ENCODE peak calls at places on chromosome 22, in eight cellular contexts. One of them, this sample, is unnamed.
A peak's percentile ranks its signal among the peaks of the same experiment; 100 is the strongest.

GRCh38 chr22:41286639-41287091 is 678 bp upstream of the RANGAP1 start:
- DNase-seq in adrenal gland: peak; percentile 61
- DNase-seq in tibial nerve: peak; percentile 16
- DNase-seq in esophagus muscularis mucosa: no peak
- DNase-seq in IMR-90: peak; percentile 38
- DNase-seq in suprapubic skin: no peak
- DNase-seq in esophagus squamous epithelium: no peak
- DNase-seq in A549: peak; percentile 22
- DNase-seq in this sample: no peak

GRCh38 chr22:29938285-29938693 is 55.3 kb downstream of the MTMR3 start:
- DNase-seq in adrenal gland: no peak
- DNase-seq in tibial nerve: no peak
- DNase-seq in esophagus muscularis mucosa: no peak
- DNase-seq in IMR-90: peak; percentile 8
- DNase-seq in suprapubic skin: no peak
- DNase-seq in esophagus squamous epithelium: no peak
- DNase-seq in A549: no peak
- DNase-seq in this sample: no peak

GRCh38 chr22:49784630-49784971 is 43.1 kb downstream of the BRD1 start:
- DNase-seq in adrenal gland: no peak
- DNase-seq in tibial nerve: no peak
- DNase-seq in esophagus muscularis mucosa: no peak
- DNase-seq in IMR-90: no peak
- DNase-seq in suprapubic skin: no peak
- DNase-seq in esophagus squamous epithelium: no peak
- DNase-seq in A549: no peak
- DNase-seq in this sample: no peak

GRCh38 chr22:38706101-38706884 is 549 bp downstream of the GTPBP1 start:
- DNase-seq in adrenal gland: peak; percentile 67
- DNase-seq in tibial nerve: peak; percentile 26
- DNase-seq in esophagus muscularis mucosa: no peak
- DNase-seq in IMR-90: peak; percentile 27
- DNase-seq in suprapubic skin: peak; percentile 78
- DNase-seq in esophagus squamous epithelium: peak; percentile 16
- DNase-seq in A549: no peak
- DNase-seq in this sample: no peak

GRCh38 chr22:33049125-33049729 is 9.0 kb downstream of the SYN3 start:
- DNase-seq in adrenal gland: peak; percentile 87
- DNase-seq in tibial nerve: peak; percentile 74
- DNase-seq in esophagus muscularis mucosa: no peak
- DNase-seq in IMR-90: peak; percentile 67
- DNase-seq in suprapubic skin: peak; percentile 83
- DNase-seq in esophagus squamous epithelium: no peak
- DNase-seq in A549: peak; percentile 69
- DNase-seq in this sample: no peak

GRCh38 chr22:39699631-39700348 is 129.2 kb downstream of the CACNA1I start:
- DNase-seq in adrenal gland: no peak
- DNase-seq in tibial nerve: no peak
- DNase-seq in esophagus muscularis mucosa: no peak
- DNase-seq in IMR-90: no peak
- DNase-seq in suprapubic skin: no peak
- DNase-seq in esophagus squamous epithelium: no peak
- DNase-seq in A549: no peak
- DNase-seq in this sample: no peak

GRCh38 chr22:34122064-34122463 is 201.8 kb upstream of the LARGE1 start:
- DNase-seq in adrenal gland: no peak
- DNase-seq in tibial nerve: no peak
- DNase-seq in esophagus muscularis mucosa: no peak
- DNase-seq in IMR-90: no peak
- DNase-seq in suprapubic skin: no peak
- DNase-seq in esophagus squamous epithelium: no peak
- DNase-seq in A549: no peak
- DNase-seq in this sample: no peak

GRCh38 chr22:39748877-39749276 is 144.7 kb downstream of the ENTHD1 start:
- DNase-seq in adrenal gland: no peak
- DNase-seq in tibial nerve: no peak
- DNase-seq in esophagus muscularis mucosa: no peak
- DNase-seq in IMR-90: peak; percentile 97
- DNase-seq in suprapubic skin: no peak
- DNase-seq in esophagus squamous epithelium: no peak
- DNase-seq in A549: no peak
- DNase-seq in this sample: no peak

GRCh38 chr22:43743131-43743530 is 69.0 kb downstream of the EFCAB6 start:
- DNase-seq in adrenal gland: no peak
- DNase-seq in tibial nerve: no peak
- DNase-seq in esophagus muscularis mucosa: no peak
- DNase-seq in IMR-90: no peak
- DNase-seq in suprapubic skin: no peak
- DNase-seq in esophagus squamous epithelium: no peak
- DNase-seq in A549: no peak
- DNase-seq in this sample: peak; percentile 58

GRCh38 chr22:49351761-49352221 is 475.9 kb downstream of the BRD1 start:
- DNase-seq in adrenal gland: no peak
- DNase-seq in tibial nerve: no peak
- DNase-seq in esophagus muscularis mucosa: no peak
- DNase-seq in IMR-90: no peak
- DNase-seq in suprapubic skin: peak; percentile 35
- DNase-seq in esophagus squamous epithelium: no peak
- DNase-seq in A549: no peak
- DNase-seq in this sample: peak; percentile 32

GRCh38 chr22:25143161-25144076 is 56.2 kb upstream of the CRYBB3 start:
- DNase-seq in adrenal gland: no peak
- DNase-seq in tibial nerve: no peak
- DNase-seq in esophagus muscularis mucosa: no peak
- DNase-seq in IMR-90: no peak
- DNase-seq in suprapubic skin: no peak
- DNase-seq in esophagus squamous epithelium: no peak
- DNase-seq in A549: no peak
- DNase-seq in this sample: no peak

GRCh38 chr22:31241936-31242335 is 29.8 kb downstream of the LIMK2 start:
- DNase-seq in adrenal gland: no peak
- DNase-seq in tibial nerve: no peak
- DNase-seq in esophagus muscularis mucosa: no peak
- DNase-seq in IMR-90: peak; percentile 90
- DNase-seq in suprapubic skin: no peak
- DNase-seq in esophagus squamous epithelium: no peak
- DNase-seq in A549: no peak
- DNase-seq in this sample: no peak

GRCh38 chr22:31346255-31346732 is at the start of gene PATZ1:
- DNase-seq in adrenal gland: peak; percentile 82
- DNase-seq in tibial nerve: peak; percentile 77
- DNase-seq in esophagus muscularis mucosa: no peak
- DNase-seq in IMR-90: peak; percentile 72
- DNase-seq in suprapubic skin: peak; percentile 85
- DNase-seq in esophagus squamous epithelium: peak; percentile 31
- DNase-seq in A549: peak; percentile 88
- DNase-seq in this sample: no peak

GRCh38 chr22:24707477-24707816 is 67.1 kb downstream of the PIWIL3 start:
- DNase-seq in adrenal gland: no peak
- DNase-seq in tibial nerve: no peak
- DNase-seq in esophagus muscularis mucosa: no peak
- DNase-seq in IMR-90: no peak
- DNase-seq in suprapubic skin: no peak
- DNase-seq in esophagus squamous epithelium: no peak
- DNase-seq in A549: peak; percentile 11
- DNase-seq in this sample: no peak

GRCh38 chr22:37486224-37486845 is at the start of gene MFNG:
- DNase-seq in adrenal gland: peak; percentile 80
- DNase-seq in tibial nerve: peak; percentile 26
- DNase-seq in esophagus muscularis mucosa: no peak
- DNase-seq in IMR-90: peak; percentile 6
- DNase-seq in suprapubic skin: peak; percentile 79
- DNase-seq in esophagus squamous epithelium: peak; percentile 51
- DNase-seq in A549: peak; percentile 54
- DNase-seq in this sample: no peak

GRCh38 chr22:30506507-30506968 is 1.0 kb upstream of the SEC14L4 start:
- DNase-seq in adrenal gland: peak; percentile 35
- DNase-seq in tibial nerve: no peak
- DNase-seq in esophagus muscularis mucosa: no peak
- DNase-seq in IMR-90: no peak
- DNase-seq in suprapubic skin: no peak
- DNase-seq in esophagus squamous epithelium: no peak
- DNase-seq in A549: no peak
- DNase-seq in this sample: no peak

GRCh38 chr22:42364641-42365336 is 67.4 kb downstream of the NFAM1 start:
- DNase-seq in adrenal gland: no peak
- DNase-seq in tibial nerve: peak; percentile 54
- DNase-seq in esophagus muscularis mucosa: no peak
- DNase-seq in IMR-90: peak; percentile 29
- DNase-seq in suprapubic skin: no peak
- DNase-seq in esophagus squamous epithelium: no peak
- DNase-seq in A549: no peak
- DNase-seq in this sample: no peak

GRCh38 chr22:49201046-49201970 is 626.4 kb downstream of the BRD1 start:
- DNase-seq in adrenal gland: no peak
- DNase-seq in tibial nerve: no peak
- DNase-seq in esophagus muscularis mucosa: no peak
- DNase-seq in IMR-90: no peak
- DNase-seq in suprapubic skin: peak; percentile 26
- DNase-seq in esophagus squamous epithelium: no peak
- DNase-seq in A549: no peak
- DNase-seq in this sample: no peak

GRCh38 chr22:48943567-48944432 is 883.9 kb downstream of the BRD1 start:
- DNase-seq in adrenal gland: peak; percentile 7
- DNase-seq in tibial nerve: no peak
- DNase-seq in esophagus muscularis mucosa: peak; percentile 88
- DNase-seq in IMR-90: no peak
- DNase-seq in suprapubic skin: peak; percentile 40
- DNase-seq in esophagus squamous epithelium: no peak
- DNase-seq in A549: peak; percentile 20
- DNase-seq in this sample: peak; percentile 74

GRCh38 chr22:19524170-19525115 is at the start of gene CLDN5:
- DNase-seq in adrenal gland: peak; percentile 24
- DNase-seq in tibial nerve: no peak
- DNase-seq in esophagus muscularis mucosa: no peak
- DNase-seq in IMR-90: no peak
- DNase-seq in suprapubic skin: peak; percentile 72
- DNase-seq in esophagus squamous epithelium: no peak
- DNase-seq in A549: no peak
- DNase-seq in this sample: no peak
- H3K4me3 ChIP-seq in adrenal gland: no peak within 1 kb of the TSS
- H3K4me3 ChIP-seq in tibial nerve: peak within 1 kb of the TSS; percentile 17
- H3K4me3 ChIP-seq in esophagus muscularis mucosa: peak within 1 kb of the TSS; percentile 46
- H3K4me3 ChIP-seq in IMR-90: peak within 1 kb of the TSS; percentile 40
- H3K4me3 ChIP-seq in suprapubic skin: peak within 1 kb of the TSS; percentile 50
- H3K4me3 ChIP-seq in esophagus squamous epithelium: peak within 1 kb of the TSS; percentile 33
- H3K4me3 ChIP-seq in A549: no peak within 1 kb of the TSS
- H3K4me3 ChIP-seq in this sample: peak within 1 kb of the TSS; percentile 38

DNA sequence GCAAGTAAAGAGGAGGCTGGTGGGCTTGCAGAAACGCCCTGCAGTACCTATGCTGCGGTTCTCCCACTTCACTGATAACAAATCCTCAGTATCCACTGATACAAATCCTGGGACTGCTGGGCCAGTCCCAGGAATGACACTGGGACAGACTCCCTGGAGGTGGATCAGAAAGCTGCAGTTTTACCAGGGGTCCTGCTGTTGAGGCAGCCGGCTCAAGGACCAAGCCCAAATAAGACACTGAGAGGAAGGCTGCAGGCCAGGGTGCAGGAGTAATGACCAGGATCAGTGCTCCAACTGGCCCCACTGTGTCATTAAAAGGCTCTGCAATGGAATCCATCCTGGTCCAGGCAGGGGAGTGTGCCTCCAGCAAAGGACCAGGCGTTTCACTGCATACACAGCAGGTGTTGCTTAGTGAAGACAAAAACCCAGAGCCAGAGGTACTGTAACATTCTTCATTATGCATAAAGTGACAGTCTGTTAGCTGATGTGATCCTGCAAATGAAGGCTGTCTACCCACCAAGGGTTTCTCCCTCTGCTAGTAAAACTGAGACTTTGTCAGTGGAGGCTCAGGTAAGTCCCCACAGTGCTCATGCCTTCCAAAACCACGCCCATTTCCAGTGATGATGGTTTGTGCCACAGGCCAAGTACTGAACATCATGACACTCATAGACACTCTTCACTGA is 1.4 kb upstream of the C22orf39 start:
- DNase-seq in adrenal gland: no peak
- DNase-seq in tibial nerve: no peak
- DNase-seq in esophagus muscularis mucosa: no peak
- DNase-seq in IMR-90: no peak
- DNase-seq in suprapubic skin: no peak
- DNase-seq in esophagus squamous epithelium: no peak
- DNase-seq in A549: no peak
- DNase-seq in this sample: no peak
- TF ChIP-seq POLR2A in adrenal gland: no peak
- TF ChIP-seq POLR2A in tibial nerve: no peak
- TF ChIP-seq POLR2A in esophagus muscularis mucosa: no peak
- TF ChIP-seq POLR2A in IMR-90: no peak
- TF ChIP-seq POLR2A in suprapubic skin: no peak
- TF ChIP-seq POLR2A in esophagus squamous epithelium: no peak
- TF ChIP-seq POLR2A in A549: no peak
- TF ChIP-seq POLR2A in this sample: no peak

DNA sequence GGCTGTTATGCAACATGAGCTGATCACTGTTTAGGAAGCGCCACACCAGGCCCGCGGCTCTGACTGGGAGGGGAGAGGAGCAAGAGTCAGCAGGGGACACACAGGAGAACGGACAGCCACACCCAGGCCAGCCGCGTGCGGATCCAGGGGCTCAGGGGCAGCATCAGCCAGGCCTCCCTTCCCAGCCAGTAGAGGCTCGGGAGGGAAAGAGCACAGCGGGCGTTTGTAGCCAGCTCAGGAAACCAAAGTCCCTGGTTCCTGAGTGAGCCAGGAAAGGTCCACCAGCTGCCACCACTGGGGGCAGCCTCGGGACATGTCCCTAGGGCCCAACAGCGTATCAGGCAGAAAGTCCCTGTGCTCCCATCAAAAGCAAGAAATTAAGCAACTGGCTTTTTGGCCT is 71.8 kb upstream of the PITPNB start:
- DNase-seq in adrenal gland: peak; percentile 21
- DNase-seq in tibial nerve: peak; percentile 67
- DNase-seq in esophagus muscularis mucosa: no peak
- DNase-seq in IMR-90: peak; percentile 8
- DNase-seq in suprapubic skin: peak; percentile 77
- DNase-seq in esophagus squamous epithelium: no peak
- DNase-seq in A549: peak; percentile 16
- DNase-seq in this sample: no peak
- H3K27ac ChIP-seq in adrenal gland: no peak overlapping the region
- H3K27ac ChIP-seq in tibial nerve: peak overlapping the region; percentile 70
- H3K27ac ChIP-seq in esophagus muscularis mucosa: peak overlapping the region; percentile 65
- H3K27ac ChIP-seq in IMR-90: no peak overlapping the region
- H3K27ac ChIP-seq in suprapubic skin: peak overlapping the region; percentile 28
- H3K27ac ChIP-seq in esophagus squamous epithelium: peak overlapping the region; percentile 66
- H3K27ac ChIP-seq in A549: no peak overlapping the region
- H3K27ac ChIP-seq in this sample: peak overlapping the region; percentile 26

DNA sequence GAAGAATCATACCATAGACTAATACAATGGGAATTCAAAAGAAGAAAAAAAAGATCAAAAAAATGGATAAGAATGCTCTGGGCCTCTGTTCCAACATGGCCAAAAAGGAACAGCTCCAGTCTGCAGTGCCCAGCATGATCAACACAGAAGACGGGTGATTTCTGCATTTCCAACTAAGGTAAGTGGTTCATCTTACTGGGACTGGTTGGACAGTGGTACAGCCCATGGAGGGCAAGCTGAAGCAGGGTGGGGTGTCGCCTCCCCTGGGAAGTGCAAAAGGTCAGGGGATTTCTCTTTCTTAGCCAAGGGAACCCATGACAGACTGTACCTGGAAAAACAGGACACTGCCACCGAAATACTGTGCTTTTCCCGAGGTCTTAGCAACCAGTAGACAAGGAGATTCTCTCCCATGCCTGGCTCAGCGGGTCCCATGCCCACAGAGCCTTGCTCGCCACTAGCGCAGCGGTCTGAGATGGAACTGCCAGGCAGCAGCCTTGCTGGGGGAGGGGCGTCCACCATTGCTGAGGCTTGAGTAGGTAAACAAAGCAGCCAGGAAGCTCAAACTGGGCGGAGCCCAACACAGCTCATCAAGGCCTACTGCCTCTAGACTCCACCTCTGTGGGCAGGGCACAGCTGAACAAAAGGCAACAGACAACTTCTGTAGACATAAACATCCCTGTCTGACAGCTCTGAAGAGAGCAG is 428.4 kb downstream of the MN1 start:
- DNase-seq in adrenal gland: no peak
- DNase-seq in tibial nerve: no peak
- DNase-seq in esophagus muscularis mucosa: peak; percentile 68
- DNase-seq in IMR-90: no peak
- DNase-seq in suprapubic skin: no peak
- DNase-seq in esophagus squamous epithelium: no peak
- DNase-seq in A549: no peak
- DNase-seq in this sample: peak; percentile 88
- H3K4me3 ChIP-seq in adrenal gland: no peak overlapping the region
- H3K4me3 ChIP-seq in tibial nerve: no peak overlapping the region
- H3K4me3 ChIP-seq in esophagus muscularis mucosa: no peak overlapping the region
- H3K4me3 ChIP-seq in IMR-90: no peak overlapping the region
- H3K4me3 ChIP-seq in suprapubic skin: no peak overlapping the region
- H3K4me3 ChIP-seq in esophagus squamous epithelium: no peak overlapping the region
- H3K4me3 ChIP-seq in A549: no peak overlapping the region
- H3K4me3 ChIP-seq in this sample: no peak overlapping the region